ENCODE peak calls at places on chromosomes 13 and 19, in eight cellular contexts. E, O, N, G, L, U, D and P are unnamed samples.

GRCh38 chr13:43374621-43375020 is 351.2 kb downstream of the DNAJC15 start:
- DNase-seq in O (no peak), U (no peak), L (no peak), G (no peak), E (peak), N (peak), D (no peak), P (no peak)

GRCh38 chr19:41535029-41535622 is 40.8 kb upstream of the CEACAM21 start:
- DNase-seq in U (no peak), N (no peak), G (no peak), O (no peak), D (no peak), E (no peak), L (peak), P (no peak)

GRCh38 chr19:49680473-49681351 is 3.6 kb downstream of the PRMT1 start:
- DNase-seq in O (peak), N (peak), E (peak), G (peak), U (peak), L (peak), D (peak), P (peak)

GRCh38 chr13:43229506-43229905 is 206.1 kb downstream of the DNAJC15 start:
- DNase-seq in O (no peak), G (no peak), L (no peak), U (no peak), D (no peak), E (peak), N (peak), P (no peak)

GRCh38 chr13:98997738-98998641 is 20.1 kb upstream of the DOCK9 start:
- DNase-seq in E (no peak), U (peak), G (no peak), L (no peak), O (no peak), N (peak), D (no peak), P (no peak)

GRCh38 chr19:3660493-3661219 is 34.1 kb upstream of the CACTIN start:
- DNase-seq in O (no peak), D (no peak), G (no peak), N (no peak), L (no peak), U (no peak), E (no peak), P (no peak)

GRCh38 chr19:2371656-2372055 is 11.6 kb downstream of the TMPRSS9 start:
- DNase-seq in G (no peak), L (no peak), O (no peak), N (no peak), D (no peak), U (no peak), E (peak), P (no peak)

GRCh38 chr19:33988601-33989000 is 183.7 kb upstream of the LSM14A start:
- DNase-seq in E (no peak), D (no peak), L (no peak), N (no peak), U (no peak), G (peak), O (no peak), P (no peak)

GRCh38 chr13:30679483-30680330 is 55.6 kb upstream of the ALOX5AP start:
- DNase-seq in L (no peak), E (peak), G (peak), O (peak), U (peak), N (peak), D (no peak), P (peak)

GRCh38 chr13:73722120-73722519 is 412.1 kb downstream of the KLF12 start:
- DNase-seq in D (no peak), U (peak), G (peak), N (peak), E (peak), L (peak), O (peak), P (peak)

GRCh38 chr19:54104998-54105715 is 2.5 kb downstream of the NDUFA3 start:
- DNase-seq in E (no peak), D (no peak), U (no peak), G (no peak), O (no peak), L (no peak), N (no peak), P (no peak)

GRCh38 chr19:45138303-45138751 is 22.5 kb downstream of the NKPD1 start:
- DNase-seq in U (no peak), E (no peak), N (no peak), G (no peak), D (no peak), O (no peak), L (no peak), P (no peak)